ENCODE peak calls at places on chromosomes 16 and 17, in ten cellular contexts. L, G, W, P, H, V, Z, Y, B and D are unnamed samples.
A peak's percentile ranks its signal among the peaks of the same experiment; 100 is the strongest.

GRCh38 chr16:56609463-56609921 is 1.1 kb downstream of the MT2A start:
- DNase-seq in H (peak; percentile 64), Y (peak; percentile 86), L (peak; percentile 74), V (peak; percentile 92), W (peak; percentile 88), G (peak; percentile 82), Z (peak; percentile 81), B (peak; percentile 30), P (no peak), D (peak; percentile 76)

GRCh38 chr17:77692571-77693161 is 265.8 kb upstream of the TNRC6C start:
- DNase-seq in V (peak; percentile 9), W (no peak), L (no peak), P (no peak), G (no peak), B (no peak), Y (peak; percentile 95), Z (no peak), H (no peak), D (peak; percentile 61)

GRCh38 chr16:1048442-1049112 is 24.0 kb upstream of the SSTR5 start:
- DNase-seq in V (peak; percentile 16), Z (peak; percentile 39), Y (peak; percentile 97), H (peak; percentile 94), L (no peak), G (no peak), P (peak; percentile 75), W (peak; percentile 61), B (no peak), D (peak; percentile 38)

GRCh38 chr17:57399690-57400089 is 143.4 kb downstream of the MSI2 start:
- DNase-seq in Y (no peak), P (no peak), G (no peak), H (no peak), Z (no peak), V (no peak), B (no peak), L (no peak), W (no peak), D (no peak)

GRCh38 chr17:1399366-1399678 is 700 bp downstream of the YWHAE start:
- DNase-seq in H (no peak), V (no peak), G (peak; percentile 38), W (no peak), B (no peak), Z (peak; percentile 45), L (no peak), P (peak; percentile 60), Y (peak; percentile 76), D (peak; percentile 74)

GRCh38 chr17:35541434-35541833 is 4.0 kb upstream of the SLFN12L start:
- DNase-seq in V (no peak), H (no peak), Z (no peak), Y (no peak), W (no peak), P (no peak), G (no peak), L (no peak), B (no peak), D (no peak)

GRCh38 chr17:15279011-15279477 is 13.9 kb upstream of the PMP22 start:
- DNase-seq in G (no peak), L (no peak), P (no peak), Z (no peak), V (peak; percentile 97), H (no peak), W (no peak), Y (no peak), B (no peak), D (no peak)

GRCh38 chr16:74073471-74073870 is 223.1 kb upstream of the PSMD7 start:
- DNase-seq in G (no peak), B (no peak), Z (no peak), Y (peak; percentile 50), W (no peak), H (no peak), V (peak; percentile 8), L (no peak), P (no peak), D (no peak)

GRCh38 chr16:71855937-71856662 is 10.3 kb downstream of the ATXN1L start:
- DNase-seq in Y (no peak), Z (no peak), L (no peak), W (no peak), P (no peak), H (no peak), B (no peak), G (no peak), V (no peak), D (no peak)

GRCh38 chr16:31700200-31700529 is 172.5 kb downstream of the AHSP start:
- DNase-seq in Z (no peak), P (no peak), Y (peak; percentile 89), W (no peak), L (no peak), B (no peak), H (peak; percentile 87), G (peak; percentile 71), V (no peak), D (no peak)

DNA sequence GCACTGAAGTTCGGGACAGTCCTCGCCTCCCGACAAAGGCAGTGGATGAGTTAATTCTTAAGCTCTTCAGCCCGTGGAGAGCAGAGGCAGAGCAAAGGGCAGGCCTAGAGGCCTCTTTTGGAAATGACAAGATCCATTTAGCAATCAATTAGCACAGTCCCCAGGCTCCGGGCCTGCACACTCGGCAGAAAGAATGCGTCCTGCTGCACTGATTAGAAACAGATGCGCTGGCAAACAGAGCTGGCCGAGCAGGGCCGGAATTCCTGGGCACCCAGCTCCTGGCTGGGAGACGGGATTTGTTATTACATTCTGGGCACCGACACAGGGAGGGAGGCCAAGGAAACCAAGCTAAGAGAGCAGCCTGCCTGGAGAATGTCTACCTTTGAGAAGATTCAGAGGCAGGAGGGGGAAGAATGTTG is 162.9 kb downstream of the COPRS start:
- DNase-seq in Y (peak; percentile 95), B (no peak), G (peak; percentile 87), V (peak; percentile 88), H (peak; percentile 86), Z (peak; percentile 74), L (peak; percentile 82), P (peak; percentile 88), W (peak; percentile 95), D (peak; percentile 73)
- TF ChIP-seq CTCF in Y (peak; percentile 34), B (peak; percentile 6), G (no peak), V (no peak), H (peak; percentile 19), Z (no peak), L (no peak), P (peak; percentile 51), W (peak; percentile 26), D (no peak)

DNA sequence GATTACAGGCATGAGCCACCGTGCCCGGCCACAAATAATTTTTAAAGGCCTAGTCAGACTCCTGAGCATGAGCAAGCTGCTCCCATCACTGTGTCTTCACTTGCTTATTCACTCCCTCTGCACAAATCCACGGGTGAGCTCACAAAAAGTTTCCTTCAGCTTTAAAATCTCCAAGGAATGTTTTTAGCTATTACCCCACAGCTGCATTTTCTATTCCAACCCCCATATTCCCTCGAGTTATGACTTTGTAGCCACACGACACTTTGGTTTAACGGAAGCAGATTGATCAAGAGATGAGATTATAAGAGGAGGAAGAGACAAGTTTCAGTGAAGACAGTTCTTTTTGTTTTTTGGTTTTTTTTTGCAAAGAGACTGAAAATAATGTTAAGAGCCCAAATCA is 49.1 kb upstream of the SLC25A19 start:
- DNase-seq in B (no peak), L (no peak), V (peak; percentile 65), W (no peak), G (no peak), Y (peak; percentile 93), P (no peak), Z (no peak), H (no peak), D (no peak)
- H3K4me1 ChIP-seq in B (peaks cover 65% of the 10 kb centered on the region), L (no peaks in the 10 kb centered on the region), V (no peaks in the 10 kb centered on the region), W (peaks cover 20% of the 10 kb centered on the region), G (no peaks in the 10 kb centered on the region), Y (peaks cover 22% of the 10 kb centered on the region), P (peaks cover 53% of the 10 kb centered on the region), Z (peaks cover 23% of the 10 kb centered on the region), H (no peaks in the 10 kb centered on the region), D (peaks cover 34% of the 10 kb centered on the region)

DNA sequence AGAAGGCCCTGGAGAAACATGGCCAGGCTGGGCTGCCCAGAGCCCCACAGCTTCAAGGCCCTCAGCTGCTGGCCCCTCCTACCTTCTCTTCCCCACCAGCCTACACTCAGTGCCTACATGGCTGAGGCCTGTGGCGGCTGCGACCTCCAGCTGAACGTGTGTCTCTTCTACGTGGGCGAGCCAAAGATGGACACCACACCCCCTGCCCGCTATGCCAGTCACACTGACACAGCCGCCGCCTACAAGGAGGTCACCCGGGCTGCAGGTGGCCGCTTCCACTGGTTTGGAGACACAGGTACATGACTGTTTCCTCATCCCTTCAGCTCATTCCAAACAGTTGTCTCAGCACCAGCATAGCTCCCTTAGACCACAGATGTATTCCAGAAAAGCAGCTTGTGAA is 29.5 kb upstream of the SDR42E2 start:
- DNase-seq in L (no peak), H (no peak), Y (no peak), P (no peak), G (no peak), B (no peak), Z (no peak), W (no peak), V (no peak), D (no peak)
- TF ChIP-seq CTCF in L (no peak), H (no peak), Y (no peak), P (no peak), G (no peak), B (no peak), Z (no peak), W (no peak), V (no peak), D (no peak)

DNA sequence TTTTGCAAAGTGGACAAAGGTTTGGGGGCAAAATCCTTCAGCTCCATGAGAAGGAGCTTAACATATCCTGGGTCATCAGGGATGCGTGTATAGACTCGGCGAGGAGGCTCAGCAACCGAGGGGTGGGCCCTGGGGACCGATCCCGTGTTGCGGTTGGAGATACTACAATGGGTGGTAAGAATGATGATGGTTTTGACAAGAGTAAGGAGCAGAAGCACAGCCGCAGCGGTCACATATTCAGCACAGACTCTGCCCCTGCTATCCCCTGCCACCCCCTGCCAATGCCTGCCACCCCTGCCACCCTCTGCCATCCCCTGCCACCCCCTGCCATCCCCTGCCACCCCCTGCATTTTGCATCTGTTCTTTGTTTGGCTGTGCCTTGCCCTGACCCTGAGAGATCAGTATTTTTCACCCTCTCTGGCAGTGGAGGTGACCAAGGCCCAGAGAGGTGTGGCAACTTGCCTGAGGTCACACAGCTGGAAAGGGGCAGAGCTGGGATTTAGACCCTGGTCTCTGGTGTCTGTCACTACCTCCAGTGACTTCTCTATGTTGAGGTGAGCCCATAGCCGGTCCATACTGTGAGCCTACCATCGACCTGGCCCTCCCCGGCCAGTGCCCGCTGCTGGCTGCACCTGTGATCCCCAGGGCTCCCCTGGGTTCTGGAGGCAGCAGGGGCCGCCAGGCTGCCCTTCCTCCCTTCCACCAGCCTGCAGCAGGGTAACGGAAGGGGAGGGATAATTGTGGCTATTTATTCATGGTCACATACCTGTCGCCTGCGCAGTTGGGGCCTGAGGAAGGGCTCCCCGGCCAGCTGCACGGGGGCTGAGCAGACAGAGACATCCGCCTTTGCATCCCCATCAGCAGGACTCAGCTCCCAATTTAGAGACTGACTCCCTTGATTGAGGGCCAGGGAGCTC is 74.9 kb upstream of the CBX4 start:
- DNase-seq in H (no peak), B (no peak), P (no peak), L (no peak), G (no peak), W (no peak), Z (no peak), V (no peak), Y (peak; percentile 81), D (no peak)
- H3K4me1 ChIP-seq in H (no peaks in the 10 kb centered on the region), B (peaks cover 25% of the 10 kb centered on the region), P (peaks cover 25% of the 10 kb centered on the region), L (peaks cover 4% of the 10 kb centered on the region), G (peaks cover 14% of the 10 kb centered on the region), W (no peaks in the 10 kb centered on the region), Z (peaks cover 13% of the 10 kb centered on the region), V (no peaks in the 10 kb centered on the region), Y (peaks cover 8% of the 10 kb centered on the region), D (peaks cover 3% of the 10 kb centered on the region)